ENCODE peak calls at places on chromosome 21, in four cellular contexts. E is GM12891, H is K562, B is SK-N-SH. R is an unnamed sample.

GRCh38 chr21:28431527-28432200 is 561.0 kb downstream of the LTN1 start:
- DNase-seq in H (no peak), E (no peak), B (no peak), R (no peak)

GRCh38 chr21:46098303-46099141 is 610 bp downstream of the COL6A2 start:
- DNase-seq in E (peak), H (no peak), B (peak), R (peak)

GRCh38 chr21:24208562-24209260 is 1398.6 kb downstream of the MRPL39 start:
- DNase-seq in B (no peak), E (no peak), H (no peak), R (no peak)

GRCh38 chr21:29149771-29150425 is 19.5 kb downstream of the MAP3K7CL start:
- DNase-seq in B (no peak), H (no peak), E (no peak), R (no peak)

GRCh38 chr21:35204850-35205564 is 155.9 kb upstream of the RUNX1 start:
- DNase-seq in H (peak), B (no peak), E (no peak), R (no peak)

GRCh38 chr21:43001316-43001715 is 27.0 kb downstream of the PKNOX1 start:
- DNase-seq in B (no peak), E (no peak), H (no peak), R (no peak)

GRCh38 chr21:46362946-46363345 is 39.0 kb downstream of the PCNT start:
- DNase-seq in H (no peak), B (no peak), E (no peak), R (no peak)

GRCh38 chr21:28605138-28605537 is 387.5 kb downstream of the LTN1 start:
- DNase-seq in B (no peak), H (no peak), E (peak), R (no peak)

GRCh38 chr21:28871388-28872015 is 121.2 kb downstream of the LTN1 start:
- DNase-seq in B (no peak), E (no peak), H (no peak), R (no peak)

GRCh38 chr21:25421327-25422028 is 185.8 kb downstream of the MRPL39 start:
- DNase-seq in E (no peak), H (peak), B (no peak), R (no peak)

GRCh38 chr21:26758083-26758861 is 86.9 kb downstream of the ADAMTS1 start:
- DNase-seq in H (no peak), B (no peak), E (no peak), R (no peak)

GRCh38 chr21:18801468-18801867 is 397.9 kb upstream of the TMPRSS15 start:
- DNase-seq in E (no peak), H (no peak), B (peak), R (no peak)

GRCh38 chr21:31316488-31317169 is 27.4 kb downstream of the TIAM1 start:
- DNase-seq in B (no peak), E (no peak), H (no peak), R (no peak)

GRCh38 chr21:35294231-35294898 is 245.3 kb upstream of the RUNX1 start:
- DNase-seq in B (no peak), E (no peak), H (no peak), R (no peak)

DNA sequence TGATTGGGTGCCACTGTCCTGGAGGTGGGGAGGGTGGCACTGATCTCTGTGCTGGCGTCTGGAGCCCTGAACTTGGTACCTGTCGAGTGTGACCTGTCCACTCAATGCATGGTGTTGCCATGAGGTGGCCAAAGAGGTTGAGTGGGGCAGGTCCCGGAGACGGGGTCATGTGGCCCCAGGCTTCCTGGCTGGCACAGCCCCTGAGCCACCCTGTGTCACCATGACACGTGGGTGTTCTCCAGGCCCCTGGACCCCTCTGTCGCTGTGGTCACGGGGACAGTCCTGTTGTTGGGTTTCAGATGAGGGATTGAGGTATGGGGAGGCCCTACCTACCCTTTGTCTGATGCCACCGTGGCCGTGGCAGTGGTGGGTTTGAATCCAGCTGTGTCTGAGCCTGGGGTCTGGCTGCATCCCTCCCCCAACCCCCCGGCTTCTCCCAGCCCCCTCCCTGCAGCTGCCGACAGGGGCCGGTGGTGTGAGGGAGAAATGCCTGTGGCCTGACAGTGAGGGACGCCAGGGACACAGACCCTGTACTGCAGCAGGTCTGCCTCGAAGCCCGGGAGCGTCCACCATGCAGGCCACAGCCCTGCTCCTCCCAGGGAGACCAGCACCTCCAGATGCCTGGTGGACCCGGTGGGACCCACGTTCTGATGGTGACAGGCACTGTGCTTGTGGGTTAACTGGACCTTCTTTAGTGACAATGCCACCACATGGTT is 12.0 kb downstream of the TRPM2 start:
- DNase-seq in E (no peak), B (peak), H (no peak), R (no peak)
- TF ChIP-seq POLR2AphosphoS5 in E (no peak), B (no peak), H (no peak), R (no peak)

GRCh38 chr21:41923641-41924342 is 30.0 kb downstream of the C2CD2 start:
- DNase-seq in H (no peak), B (no peak), E (no peak), R (no peak)
- TF ChIP-seq TAF1 in H (no peak), B (no peak), E (no peak), R (no peak)

DNA sequence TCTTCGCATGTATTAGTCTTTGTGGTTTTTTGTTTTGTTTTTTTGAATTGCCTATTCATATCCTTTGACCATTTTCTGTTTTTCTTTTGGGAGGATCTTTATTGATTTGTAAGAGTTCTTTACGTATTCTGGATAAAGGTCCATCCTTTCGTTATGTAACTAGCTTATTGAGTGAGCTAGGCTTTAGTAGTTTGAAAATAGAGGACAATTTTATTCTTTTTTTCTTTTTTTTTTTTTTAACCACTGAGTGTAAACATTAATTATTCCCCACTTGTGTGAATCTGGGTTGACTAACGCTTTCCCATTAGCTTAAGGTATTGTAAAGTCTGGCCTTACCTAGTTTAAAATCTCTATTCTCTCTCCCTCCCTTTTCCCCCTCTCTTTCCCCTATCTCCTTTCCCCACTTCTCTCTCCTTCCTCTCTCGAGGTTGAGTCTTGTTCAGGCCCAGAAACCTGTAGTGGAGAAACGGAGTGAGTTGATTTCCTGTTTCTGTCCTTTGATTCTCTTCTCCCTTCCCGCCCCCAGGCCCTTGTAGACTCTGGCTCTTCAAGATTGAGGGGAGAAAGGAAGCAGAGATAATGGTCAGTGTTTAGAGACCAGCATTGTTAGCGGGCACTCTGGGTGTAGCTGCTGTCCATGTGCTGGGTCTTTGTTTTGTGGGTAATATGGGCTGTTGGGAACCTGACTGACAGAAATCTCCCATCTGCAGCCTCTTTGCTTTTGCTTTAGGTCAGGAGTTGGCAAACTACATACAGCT is 1.5 kb downstream of the MORC3 start:
- DNase-seq in B (peak), H (peak), E (no peak), R (no peak)
- TF ChIP-seq POLR2AphosphoS5 in B (no peak), H (no peak), E (no peak), R (no peak)

GRCh38 chr21:39452207-39452964 is 616 bp downstream of the SH3BGR start:
- DNase-seq in E (no peak), B (no peak), H (peak), R (no peak)
- TF ChIP-seq TAF1 in E (no peak), B (no peak), H (no peak), R (no peak)

GRCh38 chr21:39374046-39374445 is 25.2 kb upstream of the HMGN1 start:
- DNase-seq in E (no peak), B (no peak), H (no peak), R (no peak)
- TF ChIP-seq POLR2AphosphoS5 in E (no peak), B (no peak), H (no peak), R (no peak)

DNA sequence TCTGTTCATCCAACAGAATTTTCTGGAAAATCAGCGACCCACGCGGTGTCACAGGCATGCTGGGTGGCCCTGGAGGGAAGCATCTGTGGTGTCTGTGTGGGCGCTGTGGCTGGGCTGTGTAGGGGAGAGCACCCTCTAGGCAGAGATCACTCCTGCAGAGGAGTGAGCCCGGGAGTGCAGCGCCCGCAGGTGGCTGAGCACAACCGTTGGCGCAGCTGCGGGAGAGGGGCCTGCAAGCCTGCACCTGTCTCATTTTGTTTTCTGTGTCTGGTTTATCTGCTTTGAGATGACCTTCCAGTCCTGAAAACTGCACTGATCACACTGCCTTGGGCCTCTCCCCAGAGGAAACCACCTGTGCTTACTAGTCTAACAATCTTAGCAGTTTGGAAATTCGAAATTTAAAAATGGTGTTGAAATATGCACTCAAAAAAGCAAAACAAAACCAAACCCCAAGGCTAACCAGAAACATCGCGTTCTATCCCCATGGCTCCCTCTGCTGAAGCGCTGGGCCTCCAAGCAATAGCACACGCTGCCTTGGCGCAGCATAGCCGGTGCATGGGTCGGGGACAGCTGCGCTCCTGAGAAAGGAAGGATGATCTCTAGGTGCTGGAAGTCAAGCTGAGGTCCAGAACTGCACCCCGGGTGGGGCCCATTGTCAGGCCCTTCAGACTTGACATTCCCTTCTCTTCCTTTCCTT is 4.8 kb downstream of the FAM3B start:
- DNase-seq in H (no peak), E (peak), B (no peak), R (no peak)
- TF ChIP-seq TAF1 in H (no peak), E (no peak), B (no peak), R (no peak)

DNA sequence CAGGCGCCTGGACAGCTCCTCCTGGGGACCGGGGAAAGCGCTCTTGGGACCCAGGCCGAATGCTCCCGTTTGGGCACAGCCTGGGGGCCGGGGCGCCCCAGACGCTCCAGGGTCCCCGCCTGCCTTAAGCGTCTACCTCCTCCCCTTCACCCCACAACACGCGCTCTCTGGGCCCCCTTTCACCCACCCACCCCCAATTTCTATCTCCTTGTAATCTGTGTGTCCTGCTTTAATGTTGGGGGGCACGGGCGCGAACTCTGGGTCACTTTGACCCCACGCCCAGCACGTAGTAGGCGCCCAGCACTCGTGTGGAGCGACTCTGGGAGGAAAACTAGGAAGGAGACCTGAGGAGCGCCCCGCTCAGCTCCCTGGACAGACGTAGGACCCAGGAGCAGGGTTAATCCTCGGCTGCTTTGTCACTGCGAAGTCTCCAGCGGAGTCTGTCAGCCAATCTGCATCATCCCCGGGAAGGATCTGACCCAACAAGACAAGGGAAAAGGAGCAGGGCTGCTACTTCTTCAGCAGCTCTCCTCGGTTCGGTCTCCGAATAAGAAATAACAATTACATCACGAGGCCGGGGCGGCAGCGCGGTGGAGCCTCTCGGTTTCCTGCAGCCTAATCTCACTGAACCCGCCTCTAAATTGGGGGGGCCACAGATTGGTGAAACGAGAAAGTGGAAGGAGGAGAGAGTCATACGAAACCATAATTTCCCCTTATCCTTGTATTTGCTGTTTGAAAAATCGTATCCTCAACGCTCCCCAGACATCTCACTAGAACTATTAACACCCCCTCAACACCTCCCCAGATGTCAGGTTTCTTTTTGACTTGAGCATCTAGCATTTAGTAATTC is 806 bp upstream of the NRIP1 start:
- DNase-seq in B (peak), E (no peak), H (peak), R (no peak)
- TF ChIP-seq POLR2AphosphoS5 in B (no peak), E (peak), H (no peak), R (no peak)

GRCh38 chr21:33755354-33755753 is 113.1 kb downstream of the ITSN1 start:
- DNase-seq in E (no peak), H (no peak), B (no peak), R (no peak)
- TF ChIP-seq TAF1 in E (no peak), H (no peak), B (no peak), R (no peak)

GRCh38 chr21:44989538-44989888 is 49.7 kb downstream of the SLX9 start:
- DNase-seq in H (no peak), E (no peak), B (peak), R (no peak)
- TF ChIP-seq POLR2AphosphoS5 in H (no peak), E (no peak), B (no peak), R (no peak)